ENCODE peak calls at places on chromosomes 1 and 21, in five cellular contexts. B is NCI-H2081, V is substantia nigra, M is DMS153, T is left lung. F is an unnamed sample.
A peak's percentile ranks its signal among the peaks of the same experiment; 100 is the strongest.

GRCh38 chr1:67843335-67843734 is 10.1 kb upstream of the GNG12 start:
- DNase-seq in B (no peak), T (no peak), V (no peak), M (no peak), F (no peak)

GRCh38 chr1:63326106-63326472 is 3.7 kb downstream of the FOXD3 start:
- DNase-seq in M (no peak), T (no peak), V (no peak), B (no peak), F (no peak)

GRCh38 chr1:177082855-177083741 is 81.4 kb downstream of the ASTN1 start:
- DNase-seq in B (no peak), M (no peak), T (no peak), V (no peak), F (no peak)

GRCh38 chr1:76949503-76949902 is 82.2 kb downstream of the ST6GALNAC5 start:
- DNase-seq in T (no peak), B (no peak), V (no peak), M (no peak), F (no peak)

GRCh38 chr1:187038789-187039188 is 210.0 kb downstream of the PLA2G4A start:
- DNase-seq in T (no peak), B (no peak), V (no peak), M (no peak), F (no peak)

GRCh38 chr1:171357179-171357578 is 43.2 kb downstream of the FMO4 start:
- DNase-seq in M (no peak), V (no peak), T (no peak), B (no peak), F (no peak)

GRCh38 chr1:228488107-228488817 is 1.1 kb downstream of the RNF187 start:
- DNase-seq in V (no peak), M (no peak), T (peak; percentile 61), B (no peak), F (no peak)

GRCh38 chr1:243454328-243454997 is 198.6 kb downstream of the SDCCAG8 start:
- DNase-seq in M (no peak), V (no peak), T (no peak), B (no peak), F (no peak)

GRCh38 chr21:20997633-20998455 is at the start of gene NCAM2:
- DNase-seq in V (peak; percentile 55), B (peak; percentile 65), M (peak; percentile 2), T (peak; percentile 89), F (peak; percentile 64)

F was measured in transverse colon.